ENCODE peak calls at places on chromosomes 2 and 18, in five cellular contexts. One of them, this sample, is unnamed.

GRCh38 chr2:232551776-232552175 is 1.3 kb downstream of the EIF4E2 start:
- DNase-seq in GM12865: no peak
- DNase-seq in A673: no peak
- DNase-seq in fibroblast of the aortic adventitia: no peak
- DNase-seq in AG10803: no peak
- DNase-seq in this sample: no peak

GRCh38 chr2:101981484-101981883 is 10.3 kb upstream of the IL1R2 start:
- DNase-seq in GM12865: no peak
- DNase-seq in A673: no peak
- DNase-seq in fibroblast of the aortic adventitia: no peak
- DNase-seq in AG10803: peak; percentile 45
- DNase-seq in this sample: no peak

GRCh38 chr2:229454934-229455631 is 184.0 kb upstream of the PID1 start:
- DNase-seq in AG10803: peak; percentile 65
- DNase-seq in A673: peak; percentile 51
- DNase-seq in GM12865: no peak
- DNase-seq in fibroblast of the aortic adventitia: peak; percentile 91
- DNase-seq in this sample: peak; percentile 90

GRCh38 chr2:98459776-98460175 is 15.1 kb downstream of the INPP4A start:
- DNase-seq in A673: no peak
- DNase-seq in fibroblast of the aortic adventitia: no peak
- DNase-seq in GM12865: peak; percentile 91
- DNase-seq in AG10803: no peak
- DNase-seq in this sample: no peak

GRCh38 chr2:158975271-158975921 is 7.0 kb downstream of the TANC1 start:
- DNase-seq in A673: no peak
- DNase-seq in AG10803: no peak
- DNase-seq in fibroblast of the aortic adventitia: no peak
- DNase-seq in GM12865: no peak
- DNase-seq in this sample: no peak

GRCh38 chr2:74735009-74735408 is 81.0 kb downstream of the SEMA4F start:
- DNase-seq in AG10803: no peak
- DNase-seq in GM12865: no peak
- DNase-seq in A673: no peak
- DNase-seq in fibroblast of the aortic adventitia: no peak
- DNase-seq in this sample: peak; percentile 24

GRCh38 chr2:177758591-177759371 is 313.8 kb downstream of the PDE11A start:
- DNase-seq in GM12865: no peak
- DNase-seq in fibroblast of the aortic adventitia: peak; percentile 66
- DNase-seq in A673: peak; percentile 72
- DNase-seq in AG10803: peak; percentile 43
- DNase-seq in this sample: peak; percentile 21

GRCh38 chr2:15941483-15941853 is 1.1 kb downstream of the MYCN start:
- DNase-seq in fibroblast of the aortic adventitia: no peak
- DNase-seq in A673: peak; percentile 59
- DNase-seq in AG10803: no peak
- DNase-seq in GM12865: no peak
- DNase-seq in this sample: no peak

GRCh38 chr2:156537147-156537546 is 101.0 kb downstream of the GPD2 start:
- DNase-seq in fibroblast of the aortic adventitia: peak; percentile 72
- DNase-seq in A673: no peak
- DNase-seq in GM12865: no peak
- DNase-seq in AG10803: peak; percentile 78
- DNase-seq in this sample: peak; percentile 47

GRCh38 chr2:118845005-118845842 is 2.2 kb downstream of the EN1 start:
- DNase-seq in GM12865: no peak
- DNase-seq in fibroblast of the aortic adventitia: no peak
- DNase-seq in A673: no peak
- DNase-seq in AG10803: no peak
- DNase-seq in this sample: no peak

GRCh38 chr2:186426153-186427016 is 59.7 kb upstream of the ZC3H15 start:
- DNase-seq in GM12865: peak; percentile 63
- DNase-seq in A673: no peak
- DNase-seq in fibroblast of the aortic adventitia: no peak
- DNase-seq in AG10803: no peak
- DNase-seq in this sample: no peak

GRCh38 chr2:20599001-20599600 is 51.8 kb downstream of the HS1BP3 start:
- DNase-seq in GM12865: no peak
- DNase-seq in A673: no peak
- DNase-seq in AG10803: no peak
- DNase-seq in fibroblast of the aortic adventitia: no peak
- DNase-seq in this sample: no peak

GRCh38 chr2:11726384-11726783 is 20.0 kb upstream of the LPIN1 start:
- DNase-seq in GM12865: no peak
- DNase-seq in fibroblast of the aortic adventitia: peak; percentile 44
- DNase-seq in A673: no peak
- DNase-seq in AG10803: no peak
- DNase-seq in this sample: no peak

GRCh38 chr2:26818255-26818654 is 29.7 kb upstream of the DPYSL5 start:
- DNase-seq in AG10803: no peak
- DNase-seq in fibroblast of the aortic adventitia: no peak
- DNase-seq in A673: no peak
- DNase-seq in GM12865: no peak
- DNase-seq in this sample: no peak

GRCh38 chr18:54147439-54147838 is 77.0 kb downstream of the MBD2 start:
- DNase-seq in GM12865: peak; percentile 91
- DNase-seq in AG10803: no peak
- DNase-seq in fibroblast of the aortic adventitia: no peak
- DNase-seq in A673: no peak
- DNase-seq in this sample: no peak

GRCh38 chr18:45722899-45723298 is 1.1 kb upstream of the SLC14A1 start:
- DNase-seq in fibroblast of the aortic adventitia: peak; percentile 68
- DNase-seq in GM12865: peak; percentile 78
- DNase-seq in AG10803: peak; percentile 50
- DNase-seq in A673: peak; percentile 73
- DNase-seq in this sample: peak; percentile 88

GRCh38 chr2:172106128-172106961 is 3.6 kb upstream of the DLX2 start:
- DNase-seq in fibroblast of the aortic adventitia: peak; percentile 55
- DNase-seq in A673: peak; percentile 87
- DNase-seq in AG10803: peak; percentile 59
- DNase-seq in GM12865: peak; percentile 46
- DNase-seq in this sample: peak; percentile 73

GRCh38 chr2:20484810-20485611 is 38.1 kb downstream of the RHOB start:
- DNase-seq in A673: no peak
- DNase-seq in fibroblast of the aortic adventitia: no peak
- DNase-seq in AG10803: no peak
- DNase-seq in GM12865: no peak
- DNase-seq in this sample: no peak

GRCh38 chr2:26612034-26612433 is 29.1 kb downstream of the CIB4 start:
- DNase-seq in AG10803: no peak
- DNase-seq in GM12865: no peak
- DNase-seq in A673: no peak
- DNase-seq in fibroblast of the aortic adventitia: no peak
- DNase-seq in this sample: no peak

GRCh38 chr2:10297950-10298349 is 4.8 kb upstream of the HPCAL1 start:
- DNase-seq in fibroblast of the aortic adventitia: peak; percentile 85
- DNase-seq in A673: peak; percentile 62
- DNase-seq in AG10803: peak; percentile 92
- DNase-seq in GM12865: no peak
- DNase-seq in this sample: peak; percentile 96

GRCh38 chr2:25692143-25692542 is 18.8 kb upstream of the DTNB start:
- DNase-seq in AG10803: no peak
- DNase-seq in A673: no peak
- DNase-seq in GM12865: no peak
- DNase-seq in fibroblast of the aortic adventitia: peak; percentile 55
- DNase-seq in this sample: peak; percentile 69

GRCh38 chr2:62783679-62784078 is 78.2 kb downstream of the EHBP1 start:
- DNase-seq in GM12865: no peak
- DNase-seq in fibroblast of the aortic adventitia: no peak
- DNase-seq in A673: peak; percentile 19
- DNase-seq in AG10803: no peak
- DNase-seq in this sample: no peak

GRCh38 chr2:168050377-168050776 is 197.0 kb downstream of the STK39 start:
- DNase-seq in A673: no peak
- DNase-seq in AG10803: no peak
- DNase-seq in GM12865: no peak
- DNase-seq in fibroblast of the aortic adventitia: no peak
- DNase-seq in this sample: no peak

GRCh38 chr2:2762898-2763287 is 431.8 kb upstream of the MYT1L start:
- DNase-seq in AG10803: no peak
- DNase-seq in GM12865: no peak
- DNase-seq in A673: no peak
- DNase-seq in fibroblast of the aortic adventitia: no peak
- DNase-seq in this sample: no peak

GRCh38 chr18:3035635-3036034 is 22.7 kb upstream of the LPIN2 start:
- DNase-seq in GM12865: no peak
- DNase-seq in A673: no peak
- DNase-seq in fibroblast of the aortic adventitia: no peak
- DNase-seq in AG10803: no peak
- DNase-seq in this sample: no peak

GRCh38 chr2:212284166-212284565 is 254.4 kb downstream of the ERBB4 start:
- DNase-seq in GM12865: no peak
- DNase-seq in A673: no peak
- DNase-seq in AG10803: no peak
- DNase-seq in fibroblast of the aortic adventitia: no peak
- DNase-seq in this sample: no peak

GRCh38 chr18:63299837-63300787 is 19.5 kb downstream of the BCL2 start:
- DNase-seq in GM12865: peak; percentile 77
- DNase-seq in fibroblast of the aortic adventitia: no peak
- DNase-seq in AG10803: peak; percentile 45
- DNase-seq in A673: no peak
- DNase-seq in this sample: no peak

GRCh38 chr2:222722327-222722946 is 51.0 kb downstream of the MOGAT1 start:
- DNase-seq in fibroblast of the aortic adventitia: peak; percentile 94
- DNase-seq in AG10803: peak; percentile 82
- DNase-seq in A673: peak; percentile 32
- DNase-seq in GM12865: peak; percentile 85
- DNase-seq in this sample: peak; percentile 76

GRCh38 chr2:50385361-50385760 is 646.6 kb downstream of the NRXN1 start:
- DNase-seq in A673: no peak
- DNase-seq in AG10803: no peak
- DNase-seq in GM12865: no peak
- DNase-seq in fibroblast of the aortic adventitia: no peak
- DNase-seq in this sample: no peak

GRCh38 chr18:67456691-67457090 is 59.8 kb downstream of the DSEL start:
- DNase-seq in GM12865: no peak
- DNase-seq in fibroblast of the aortic adventitia: peak; percentile 12
- DNase-seq in A673: peak; percentile 14
- DNase-seq in AG10803: no peak
- DNase-seq in this sample: no peak
- TF ChIP-seq CTCF in GM12865: no peak
- TF ChIP-seq CTCF in fibroblast of the aortic adventitia: peak; percentile 35
- TF ChIP-seq CTCF in A673: peak; percentile 17
- TF ChIP-seq CTCF in AG10803: peak; percentile 4
- TF ChIP-seq CTCF in this sample: no peak

GRCh38 chr2:66050392-66050791 is 384.5 kb upstream of the MEIS1 start:
- DNase-seq in AG10803: no peak
- DNase-seq in A673: no peak
- DNase-seq in fibroblast of the aortic adventitia: no peak
- DNase-seq in GM12865: no peak
- DNase-seq in this sample: no peak
- H3K4me3 ChIP-seq in AG10803: no peak overlapping the region
- H3K4me3 ChIP-seq in A673: no peak overlapping the region
- H3K4me3 ChIP-seq in fibroblast of the aortic adventitia: no peak overlapping the region
- H3K4me3 ChIP-seq in GM12865: no peak overlapping the region
- H3K4me3 ChIP-seq in this sample: no peak overlapping the region

GRCh38 chr2:157759855-157760254 is 116.3 kb downstream of the ACVR1 start:
- DNase-seq in GM12865: no peak
- DNase-seq in AG10803: no peak
- DNase-seq in A673: no peak
- DNase-seq in fibroblast of the aortic adventitia: no peak
- DNase-seq in this sample: no peak

GRCh38 chr2:157761520-157761919 is 114.6 kb downstream of the ACVR1 start:
- DNase-seq in AG10803: peak; percentile 46
- DNase-seq in A673: no peak
- DNase-seq in fibroblast of the aortic adventitia: peak; percentile 22
- DNase-seq in GM12865: no peak
- DNase-seq in this sample: peak; percentile 9

GRCh38 chr2:157758586-157758985 is 117.5 kb downstream of the ACVR1 start:
- DNase-seq in GM12865: no peak
- DNase-seq in AG10803: no peak
- DNase-seq in fibroblast of the aortic adventitia: no peak
- DNase-seq in A673: no peak
- DNase-seq in this sample: no peak

GRCh38 chr2:157764386-157764785 is 111.7 kb downstream of the ACVR1 start:
- DNase-seq in A673: no peak
- DNase-seq in AG10803: no peak
- DNase-seq in GM12865: no peak
- DNase-seq in fibroblast of the aortic adventitia: no peak
- DNase-seq in this sample: no peak

DNA sequence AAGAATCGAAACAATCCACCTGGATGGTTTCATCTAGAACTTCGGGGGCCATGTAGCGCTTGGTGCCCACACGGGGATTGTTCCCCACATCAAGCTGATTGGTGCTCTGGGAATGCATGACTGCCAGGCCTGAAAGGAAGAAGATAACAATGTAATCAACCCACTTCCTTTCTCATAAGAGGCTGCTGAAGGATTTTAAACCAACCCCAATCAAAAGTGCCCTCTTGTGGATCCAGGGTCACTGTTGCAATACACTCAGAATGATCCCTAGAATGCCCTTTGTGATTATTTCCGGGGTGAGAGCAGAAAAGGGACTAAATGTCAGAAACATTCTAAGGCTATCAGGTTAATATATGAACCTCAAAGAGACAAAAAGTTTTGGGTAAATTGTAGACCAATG is 115.2 kb downstream of the ACVR1 start:
- DNase-seq in AG10803: no peak
- DNase-seq in fibroblast of the aortic adventitia: no peak
- DNase-seq in GM12865: no peak
- DNase-seq in A673: no peak
- DNase-seq in this sample: no peak
- TF ChIP-seq CTCF in AG10803: no peak
- TF ChIP-seq CTCF in fibroblast of the aortic adventitia: no peak
- TF ChIP-seq CTCF in GM12865: no peak
- TF ChIP-seq CTCF in A673: no peak
- TF ChIP-seq CTCF in this sample: no peak

GRCh38 chr2:216188268-216188850 is 79.2 kb downstream of the XRCC5 start:
- DNase-seq in AG10803: no peak
- DNase-seq in GM12865: no peak
- DNase-seq in fibroblast of the aortic adventitia: no peak
- DNase-seq in A673: peak; percentile 13
- DNase-seq in this sample: peak; percentile 18

GRCh38 chr2:216189410-216189809 is 80.3 kb downstream of the XRCC5 start:
- DNase-seq in GM12865: no peak
- DNase-seq in A673: no peak
- DNase-seq in AG10803: no peak
- DNase-seq in fibroblast of the aortic adventitia: peak; percentile 16
- DNase-seq in this sample: no peak

GRCh38 chr2:216192931-216193330 is 83.8 kb downstream of the XRCC5 start:
- DNase-seq in A673: no peak
- DNase-seq in fibroblast of the aortic adventitia: no peak
- DNase-seq in GM12865: no peak
- DNase-seq in AG10803: no peak
- DNase-seq in this sample: no peak

GRCh38 chr2:216192181-216192580 is 83.0 kb downstream of the XRCC5 start:
- DNase-seq in GM12865: no peak
- DNase-seq in fibroblast of the aortic adventitia: no peak
- DNase-seq in A673: no peak
- DNase-seq in AG10803: no peak
- DNase-seq in this sample: no peak

DNA sequence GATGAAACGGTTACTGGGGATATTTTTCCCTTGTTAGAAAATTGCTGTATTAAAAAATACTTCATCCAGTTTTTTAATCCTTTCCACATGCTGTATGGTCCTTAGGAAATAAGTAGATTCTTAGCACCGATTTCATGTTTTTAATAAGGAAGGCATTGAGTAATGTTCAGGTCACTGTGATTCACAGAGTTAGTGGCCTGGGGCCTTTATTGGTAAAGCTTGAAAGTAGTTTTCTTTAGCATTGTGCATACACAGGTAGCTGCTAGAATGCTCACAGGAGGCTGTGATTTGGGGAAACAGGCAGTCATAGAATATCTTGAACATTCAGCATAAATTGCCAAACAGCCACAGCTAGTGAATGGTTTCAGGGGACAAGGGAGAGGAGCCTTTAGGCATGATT is 79.8 kb downstream of the XRCC5 start:
- DNase-seq in GM12865: no peak
- DNase-seq in AG10803: peak; percentile 70
- DNase-seq in fibroblast of the aortic adventitia: peak; percentile 47
- DNase-seq in A673: peak; percentile 22
- DNase-seq in this sample: peak; percentile 62
- H3K4me3 ChIP-seq in GM12865: no peak overlapping the region
- H3K4me3 ChIP-seq in AG10803: no peak overlapping the region
- H3K4me3 ChIP-seq in fibroblast of the aortic adventitia: no peak overlapping the region
- H3K4me3 ChIP-seq in A673: no peak overlapping the region
- H3K4me3 ChIP-seq in this sample: no peak overlapping the region

This sample was measured in foreskin fibroblast.